ENCODE peak calls at places on chromosomes 16 and 17, in four cellular contexts. D, T, F and N are unnamed samples. For H3K4me1, the result is how much of the 10 kb centered on the place peaks cover.

GRCh38 chr16:74111583-74111982 is 185.0 kb upstream of the PSMD7 start:
- DNase-seq in T (no peak), D (no peak), F (no peak), N (no peak)

GRCh38 chr17:30519707-30520106 is 42.5 kb downstream of the GOSR1 start:
- DNase-seq in D (no peak), T (no peak), F (no peak), N (no peak)

GRCh38 chr17:48625502-48626201 is 506 bp downstream of the HOXB9 start:
- DNase-seq in F (no peak), D (peak), T (no peak), N (no peak)

GRCh38 chr17:46940692-46941404 is 17.9 kb downstream of the GOSR2 start:
- DNase-seq in F (peak), T (peak), D (peak), N (peak)

GRCh38 chr16:58418601-58419000 is 26.3 kb downstream of the GINS3 start:
- DNase-seq in F (no peak), D (no peak), T (no peak), N (peak)

GRCh38 chr17:82204831-82205719 is 7.6 kb downstream of the CCDC57 start:
- DNase-seq in F (peak), T (no peak), D (peak), N (peak)

GRCh38 chr17:45320931-45321461 is 4.2 kb upstream of the MAP3K14 start:
- DNase-seq in F (no peak), T (peak), D (peak), N (no peak)

GRCh38 chr17:11780621-11781020 is 182.4 kb downstream of the DNAH9 start:
- DNase-seq in D (no peak), T (no peak), F (no peak), N (no peak)

GRCh38 chr17:72342582-72343527 is 222.0 kb downstream of the SOX9 start:
- DNase-seq in F (no peak), T (no peak), D (no peak), N (no peak)

GRCh38 chr17:7626307-7626706 is 1.3 kb downstream of the SAT2 start:
- DNase-seq in F (no peak), T (no peak), D (no peak), N (peak)

GRCh38 chr17:7626956-7627249 is 718 bp downstream of the SAT2 start:
- DNase-seq in F (no peak), T (no peak), D (no peak), N (no peak)

GRCh38 chr17:7623661-7624060 is 4.0 kb downstream of the SAT2 start:
- DNase-seq in F (no peak), D (no peak), T (no peak), N (no peak)

GRCh38 chr17:7629939-7630571 is at the start of gene SHBG:
- DNase-seq in T (no peak), D (no peak), F (peak), N (no peak)

DNA sequence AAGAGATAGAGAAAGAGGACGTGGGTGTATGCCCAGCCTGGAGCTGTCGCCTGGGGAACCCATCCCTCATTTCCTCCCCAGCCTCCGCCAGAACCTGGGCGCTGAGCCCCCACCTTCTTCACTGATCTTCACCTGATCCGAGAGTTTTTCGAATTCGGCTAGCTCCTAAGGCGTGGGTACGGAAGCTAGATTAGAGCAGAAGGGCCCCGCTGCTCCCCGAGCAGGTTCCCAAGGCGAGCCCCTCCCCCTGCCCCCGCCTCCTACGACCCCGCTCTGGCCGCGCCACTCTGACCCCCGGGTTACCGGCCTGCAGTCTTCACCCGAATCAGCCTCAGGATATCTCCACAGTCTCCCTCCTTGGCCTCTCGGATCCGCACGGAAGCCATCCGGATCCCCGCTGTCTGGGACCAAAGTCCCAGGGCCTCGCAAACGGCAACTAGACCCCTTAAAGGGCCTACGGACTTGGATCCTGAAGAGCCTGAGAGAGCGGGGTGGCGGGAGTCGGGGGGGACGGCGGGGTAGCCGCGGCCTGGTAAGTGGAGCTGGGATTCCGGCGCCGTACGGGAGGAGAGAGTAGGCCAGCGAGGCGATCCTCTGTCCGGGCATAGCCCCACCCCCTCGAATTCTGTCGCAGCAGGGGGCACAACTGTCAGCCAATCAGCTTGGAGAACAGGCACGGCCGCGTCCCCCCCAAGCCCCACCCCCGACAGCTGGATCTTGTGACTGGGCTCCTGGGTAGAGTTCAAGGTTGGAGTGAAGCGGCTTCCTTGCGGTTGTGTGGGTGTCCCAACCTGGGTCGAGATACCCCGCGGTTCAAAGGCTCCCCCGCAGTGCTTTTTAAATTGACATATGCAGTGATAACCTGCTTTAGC is at the start of gene SAT2:
- DNase-seq in D (peak), F (peak), T (peak), N (peak)
- TF ChIP-seq POLR2A in D (peak), F (peak), T (peak), N (peak)

DNA sequence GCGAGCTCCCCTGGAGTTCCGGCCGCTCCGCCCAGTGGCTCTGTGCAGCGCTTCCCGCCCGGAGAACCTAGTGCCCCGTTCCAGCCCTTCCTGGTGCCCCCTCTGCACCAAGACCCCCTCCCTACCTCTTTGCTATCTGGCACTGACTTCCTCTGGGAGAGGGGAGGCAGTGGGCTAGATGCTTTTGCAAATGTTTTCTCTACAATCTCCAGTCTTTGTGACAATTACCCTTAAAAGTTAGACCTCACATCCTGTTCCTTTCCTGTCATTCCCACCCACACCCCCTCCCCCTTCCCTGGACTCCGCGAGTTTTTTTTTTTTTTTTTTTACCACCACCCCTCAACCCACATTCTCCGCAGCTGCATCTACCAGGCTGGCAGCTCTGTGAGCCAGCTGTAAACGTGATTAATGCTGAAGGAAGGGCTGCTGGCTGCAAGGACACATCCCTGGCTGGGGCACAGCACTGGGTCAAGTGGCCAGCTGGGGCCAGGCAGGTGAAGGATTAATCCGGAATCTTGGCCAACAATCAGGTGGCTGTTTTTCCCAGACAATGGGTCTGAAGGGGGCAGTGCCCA is 101.5 kb downstream of the MGAT5B start:
- DNase-seq in D (no peak), T (no peak), F (no peak), N (peak)
- H3K4me3 ChIP-seq in D (no peak), T (peak), F (no peak), N (peak)

DNA sequence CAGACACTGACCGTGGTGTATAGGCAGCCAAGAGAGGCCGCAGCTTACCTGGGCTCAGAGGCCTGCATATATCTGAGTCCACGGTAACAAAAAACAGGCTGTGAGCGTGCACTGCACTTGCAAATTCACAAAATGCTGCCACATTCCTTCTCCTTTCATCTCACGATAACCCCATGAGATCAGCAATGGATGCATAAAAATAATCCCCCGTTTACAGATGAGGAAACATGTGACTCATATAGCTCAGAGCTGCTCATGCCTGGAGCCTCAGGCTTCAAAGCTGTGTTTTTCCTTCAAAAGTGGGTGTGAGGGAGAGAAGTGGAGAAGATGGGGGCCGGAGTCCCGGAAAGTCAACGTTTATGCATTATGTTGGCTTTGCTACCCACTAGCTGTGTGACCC is 118.3 kb upstream of the FOXF1 start:
- DNase-seq in F (no peak), T (no peak), D (no peak), N (no peak)
- H3K4me1 ChIP-seq in F (under half), T (under half), D (under half), N (under half)

GRCh38 chr16:63938661-63939060 is 1183.2 kb downstream of the CDH11 start:
- DNase-seq in F (no peak), T (no peak), D (no peak), N (no peak)

GRCh38 chr16:63945805-63946204 is 1176.1 kb downstream of the CDH11 start:
- DNase-seq in D (no peak), F (no peak), T (no peak), N (no peak)

GRCh38 chr16:63947022-63947421 is 1174.8 kb downstream of the CDH11 start:
- DNase-seq in D (no peak), T (no peak), F (no peak), N (no peak)

DNA sequence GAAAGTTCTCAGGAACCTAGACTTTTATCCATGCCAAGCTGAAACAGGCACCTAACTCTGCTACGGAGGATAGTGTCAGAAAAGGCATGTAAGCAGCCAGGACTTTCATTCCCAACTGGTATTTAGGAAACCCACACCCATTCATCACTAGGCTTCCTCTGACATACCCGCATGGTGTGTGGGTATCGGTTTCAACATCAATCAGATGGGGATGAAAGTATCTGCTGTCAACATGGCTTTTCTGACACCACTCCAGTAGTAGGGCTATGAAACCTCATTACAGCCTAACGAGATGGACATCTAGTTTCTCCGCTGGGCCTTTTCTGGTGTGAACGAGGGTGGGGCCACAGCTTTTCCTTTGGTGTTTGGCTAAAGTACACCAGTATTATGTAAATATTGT is 1178.3 kb downstream of the CDH11 start:
- DNase-seq in T (no peak), F (no peak), D (no peak), N (no peak)
- TF ChIP-seq POLR2A in T (no peak), F (no peak), D (no peak), N (no peak)